ENCODE peak calls at places on chromosomes 6 and 20, in ten cellular contexts. Q is fibroblast of lung, N is PC-3, A is GM23248, B is mammary epithelial cell, E is neural progenitor cell, D is HCT116, J is neuronal stem cell, O is MM.1S, W is hepatocyte. L is an unnamed sample.

GRCh38 chr6:169780571-169781091 is 29.2 kb downstream of the ERMARD start:
- DNase-seq in N (no peak), B (no peak), D (no peak), W (no peak), O (no peak), E (no peak), Q (peak; percentile 71), J (no peak), A (no peak), L (no peak)

GRCh38 chr20:25248501-25249172 is 752 bp downstream of the PYGB start:
- DNase-seq in W (peak; percentile 59), O (peak; percentile 21), Q (peak; percentile 56), E (peak; percentile 79), A (peak; percentile 76), B (no peak), J (peak; percentile 50), D (no peak), N (peak; percentile 41), L (peak; percentile 38)

GRCh38 chr6:12875061-12875460 is 158.5 kb downstream of the PHACTR1 start:
- DNase-seq in N (peak; percentile 44), D (no peak), W (no peak), A (peak; percentile 92), Q (peak; percentile 71), E (no peak), O (no peak), B (no peak), J (no peak), L (no peak)

GRCh38 chr6:43807228-43808061 is 37.4 kb downstream of the VEGFA start:
- DNase-seq in E (peak; percentile 32), N (no peak), J (no peak), A (peak; percentile 12), W (peak; percentile 70), Q (no peak), B (no peak), D (no peak), O (no peak), L (peak; percentile 61)

GRCh38 chr20:10595985-10596384 is 77.8 kb downstream of the JAG1 start:
- DNase-seq in J (no peak), E (no peak), N (no peak), W (no peak), O (no peak), B (no peak), Q (no peak), A (no peak), D (no peak), L (no peak)

GRCh38 chr6:158161566-158162254 is 6.4 kb downstream of the SERAC1 start:
- DNase-seq in A (peak; percentile 4), O (no peak), E (no peak), Q (no peak), J (no peak), D (no peak), N (no peak), W (no peak), B (peak; percentile 46), L (no peak)

GRCh38 chr6:127420558-127420957 is 38.6 kb downstream of the KIAA0408 start:
- DNase-seq in E (peak; percentile 80), J (peak; percentile 45), O (peak; percentile 91), W (peak; percentile 82), N (peak; percentile 89), A (peak; percentile 96), D (peak; percentile 88), Q (peak; percentile 96), B (peak; percentile 89), L (peak; percentile 59)

GRCh38 chr20:17873410-17874270 is 95.0 kb downstream of the SNX5 start:
- DNase-seq in N (peak; percentile 65), E (peak; percentile 25), D (peak; percentile 57), W (peak; percentile 92), A (peak; percentile 98), J (no peak), O (no peak), B (no peak), Q (peak; percentile 95), L (no peak)

GRCh38 chr6:129981598-129981997 is 36.8 kb upstream of the L3MBTL3 start:
- DNase-seq in J (no peak), N (peak; percentile 22), Q (no peak), D (peak; percentile 12), O (peak; percentile 23), E (no peak), A (no peak), W (no peak), B (peak; percentile 2), L (no peak)

GRCh38 chr20:5834436-5835005 is 84.3 kb downstream of the SHLD1 start:
- DNase-seq in N (no peak), D (no peak), E (no peak), W (no peak), B (no peak), Q (no peak), O (no peak), J (no peak), A (no peak), L (no peak)

GRCh38 chr6:41767112-41767946 is 12.4 kb downstream of the FRS3 start:
- DNase-seq in D (no peak), N (peak; percentile 93), B (peak; percentile 87), A (peak; percentile 91), J (no peak), Q (peak; percentile 76), O (no peak), W (peak; percentile 72), E (no peak), L (no peak)

GRCh38 chr6:45376310-45377040 is 1.3 kb downstream of the SUPT3H start:
- DNase-seq in N (no peak), D (no peak), Q (peak; percentile 67), O (no peak), B (no peak), J (no peak), E (peak; percentile 29), A (peak; percentile 74), W (peak; percentile 24), L (no peak)

GRCh38 chr20:35087355-35087754 is 5.3 kb downstream of the TRPC4AP start:
- DNase-seq in B (no peak), W (no peak), E (no peak), Q (no peak), J (no peak), N (no peak), O (no peak), A (no peak), D (no peak), L (no peak)

GRCh38 chr6:32668226-32668747 is 1.8 kb upstream of the HLA-DQB1 start:
- DNase-seq in Q (no peak), J (no peak), B (peak; percentile 93), N (peak; percentile 74), W (peak; percentile 83), O (peak; percentile 8), D (peak; percentile 41), E (peak; percentile 46), A (peak; percentile 24), L (no peak)

GRCh38 chr6:159467473-159468041 is 225.5 kb downstream of the SOD2 start:
- DNase-seq in A (peak; percentile 84), Q (peak; percentile 13), O (peak; percentile 26), D (no peak), B (peak; percentile 8), W (no peak), N (no peak), J (no peak), E (no peak), L (no peak)
- H3K4me2 ChIP-seq in A (peak overlapping the region; percentile 44), Q (no peak overlapping the region), O (no peak overlapping the region), D (no peak overlapping the region), B (no peak overlapping the region), W (no peak overlapping the region), N (no peak overlapping the region), J (no peak overlapping the region), E (no peak overlapping the region), L (no peak overlapping the region)

DNA sequence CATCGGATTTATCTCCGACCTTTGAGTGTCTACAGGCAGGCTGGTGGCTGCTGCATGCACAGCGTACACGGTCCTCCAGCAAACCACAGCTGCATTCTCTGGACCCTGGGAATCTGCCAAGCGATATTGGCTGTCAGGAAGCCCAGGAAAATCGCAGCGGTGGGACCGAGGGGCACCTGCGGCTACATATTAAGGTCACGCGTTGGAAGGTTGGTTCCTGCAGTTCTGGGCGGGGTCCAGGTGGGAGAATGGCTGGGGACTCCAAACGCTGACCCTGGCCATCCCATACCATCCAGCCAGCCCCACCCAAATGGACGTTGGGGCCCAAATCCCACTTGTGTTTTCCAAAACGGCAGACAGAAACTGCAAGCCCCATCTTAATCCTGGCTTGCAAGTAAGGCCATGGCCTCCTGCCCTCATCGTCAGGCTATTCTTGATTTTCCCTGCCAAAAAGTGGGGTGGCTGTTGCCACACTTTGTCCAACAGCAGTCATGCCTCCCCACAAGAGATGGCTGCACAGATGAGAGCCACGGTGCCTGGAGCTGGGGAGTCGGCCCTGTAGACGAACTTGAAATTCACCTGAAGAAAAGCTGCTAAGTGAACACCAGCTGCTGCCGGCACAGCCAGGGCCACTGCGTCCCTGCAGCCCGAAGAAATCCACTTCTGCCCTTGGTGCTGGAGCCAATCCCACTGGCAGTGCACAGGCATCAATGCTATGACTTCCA is 399.8 kb downstream of the TAF4 start:
- DNase-seq in E (no peak), W (no peak), Q (no peak), N (no peak), A (no peak), B (no peak), D (no peak), O (no peak), J (no peak), L (no peak)
- H3K4me2 ChIP-seq in E (no peak overlapping the region), W (no peak overlapping the region), Q (no peak overlapping the region), N (no peak overlapping the region), A (no peak overlapping the region), B (no peak overlapping the region), D (no peak overlapping the region), O (no peak overlapping the region), J (no peak overlapping the region), L (no peak overlapping the region)

GRCh38 chr6:97048771-97049170 is 124.2 kb downstream of the KLHL32 start:
- DNase-seq in N (no peak), D (no peak), B (no peak), E (no peak), W (no peak), A (no peak), O (no peak), J (no peak), Q (no peak), L (no peak)

GRCh38 chr6:97052152-97052787 is 127.7 kb downstream of the KLHL32 start:
- DNase-seq in D (no peak), N (no peak), B (no peak), E (no peak), O (no peak), W (no peak), Q (no peak), A (no peak), J (no peak), L (no peak)

GRCh38 chr6:97049254-97050004 is 124.9 kb downstream of the KLHL32 start:
- DNase-seq in E (no peak), A (peak; percentile 21), Q (no peak), D (no peak), N (no peak), J (no peak), B (peak; percentile 9), W (peak; percentile 26), O (peak; percentile 88), L (no peak)

GRCh38 chr6:97047473-97048201 is 123.1 kb downstream of the KLHL32 start:
- DNase-seq in J (no peak), B (no peak), A (no peak), D (no peak), N (no peak), O (no peak), Q (no peak), E (no peak), W (no peak), L (no peak)
- H3K4me2 ChIP-seq in J (no peak overlapping the region), B (no peak overlapping the region), A (no peak overlapping the region), D (no peak overlapping the region), N (no peak overlapping the region), O (no peak overlapping the region), Q (no peak overlapping the region), E (no peak overlapping the region), W (no peak overlapping the region), L (no peak overlapping the region)

DNA sequence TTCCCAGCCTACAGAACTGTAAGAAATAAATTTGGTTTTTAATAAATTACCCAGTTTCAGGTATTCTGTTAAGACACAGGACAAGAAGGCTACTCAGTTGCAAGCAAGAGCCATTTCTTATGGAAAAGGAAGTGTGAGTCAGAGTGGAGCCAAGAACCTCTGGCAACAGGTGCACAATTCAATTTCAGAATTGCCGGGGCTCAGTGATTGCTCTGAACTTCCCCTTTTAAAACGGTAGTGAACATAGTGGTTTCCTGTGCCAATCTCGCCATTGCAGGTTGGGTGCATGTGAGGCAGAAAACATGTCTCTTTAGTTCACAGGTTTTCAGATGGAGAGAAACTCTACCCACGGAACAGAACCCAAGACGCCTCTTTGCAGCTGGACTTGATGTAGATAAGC is 16.4 kb downstream of the PIGT start:
- DNase-seq in O (peak; percentile 77), Q (no peak), N (no peak), D (no peak), A (no peak), E (no peak), B (no peak), W (no peak), J (no peak), L (peak; percentile 55)
- H3K4me2 ChIP-seq in O (peak overlapping the region; percentile 39), Q (no peak overlapping the region), N (no peak overlapping the region), D (no peak overlapping the region), A (no peak overlapping the region), E (no peak overlapping the region), B (no peak overlapping the region), W (no peak overlapping the region), J (no peak overlapping the region), L (no peak overlapping the region)